ENCODE peak calls at places on chromosomes 13 and 19, in four cellular contexts. R is K562, A is HEK293T, B is HepG2. G is an unnamed sample.

GRCh38 chr13:114019367-114019766 is 45.5 kb upstream of the C13orf46 start:
- DNase-seq in R (peak), A (peak), B (no peak), G (peak)

GRCh38 chr19:47854459-47854858 is 4.6 kb upstream of the TPRX2 start:
- DNase-seq in R (no peak), A (no peak), B (no peak), G (no peak)

GRCh38 chr19:15622991-15623390 is 8.0 kb downstream of the CYP4F8 start:
- DNase-seq in R (no peak), A (no peak), B (no peak), G (no peak)

GRCh38 chr19:30023330-30023729 is 81.3 kb downstream of the URI1 start:
- DNase-seq in R (no peak), A (no peak), B (no peak), G (no peak)

GRCh38 chr19:38467541-38468525 is 34.3 kb downstream of the RYR1 start:
- DNase-seq in R (no peak), A (no peak), B (no peak), G (no peak)

GRCh38 chr13:30026093-30026492 is 175.7 kb upstream of the UBL3 start:
- DNase-seq in R (no peak), A (no peak), B (no peak), G (no peak)

GRCh38 chr13:47639716-47640447 is 361.2 kb downstream of the SUCLA2 start:
- DNase-seq in R (no peak), A (no peak), B (no peak), G (no peak)

GRCh38 chr19:862529-863304 is 3.3 kb downstream of the CFD start:
- DNase-seq in R (peak), A (peak), B (no peak), G (peak)

GRCh38 chr13:97295279-97296182 is 73.4 kb downstream of the MBNL2 start:
- DNase-seq in R (peak), A (no peak), B (no peak), G (no peak)

GRCh38 chr13:113064534-113065405 is 40.8 kb upstream of the F7 start:
- DNase-seq in R (peak), A (no peak), B (no peak), G (no peak)

GRCh38 chr13:111210488-111210887 is 95.4 kb downstream of the ARHGEF7 start:
- DNase-seq in R (no peak), A (no peak), B (no peak), G (no peak)

GRCh38 chr13:71964491-71965108 is 97.6 kb upstream of the DACH1 start:
- DNase-seq in R (no peak), A (no peak), B (no peak), G (no peak)

GRCh38 chr13:92768592-92768991 is 458.0 kb upstream of the GPC6 start:
- DNase-seq in R (no peak), A (no peak), B (no peak), G (no peak)

GRCh38 chr19:12867120-12868099 is 13.8 kb downstream of the DNASE2 start:
- DNase-seq in R (peak), A (peak), B (no peak), G (peak)

GRCh38 chr13:23289917-23290357 is 109.2 kb downstream of the SGCG start:
- DNase-seq in R (no peak), A (no peak), B (no peak), G (no peak)

GRCh38 chr13:113958373-113958772 is 15.5 kb downstream of the C13orf46 start:
- DNase-seq in R (no peak), A (no peak), B (no peak), G (no peak)

GRCh38 chr13:94343243-94343585 is 136.3 kb downstream of the DCT start:
- DNase-seq in R (no peak), A (no peak), B (no peak), G (no peak)

GRCh38 chr13:27043013-27043412 is 128.6 kb downstream of the USP12 start:
- DNase-seq in R (no peak), A (no peak), B (peak), G (no peak)

GRCh38 chr13:51243832-51244231 is 21.6 kb downstream of the FAM124A start:
- DNase-seq in R (no peak), A (no peak), B (no peak), G (peak)

GRCh38 chr13:90792335-90792734 is 555.2 kb upstream of the MIR17HG start:
- DNase-seq in R (no peak), A (no peak), B (no peak), G (no peak)

GRCh38 chr19:58560921-58561320 is 2.5 kb upstream of the UBE2M start:
- DNase-seq in R (no peak), A (no peak), B (no peak), G (no peak)

GRCh38 chr13:32150794-32151193 is 119.2 kb downstream of the FRY start:
- DNase-seq in R (no peak), A (no peak), B (no peak), G (no peak)

GRCh38 chr19:50383307-50383851 is 768 bp upstream of the POLD1 start:
- DNase-seq in R (no peak), A (no peak), B (no peak), G (peak)

GRCh38 chr19:40282920-40283319 is 2.2 kb downstream of the AKT2 start:
- DNase-seq in R (no peak), A (no peak), B (no peak), G (no peak)

GRCh38 chr19:14746891-14747290 is 31.5 kb downstream of the ADGRE2 start:
- DNase-seq in R (no peak), A (no peak), B (no peak), G (no peak)

GRCh38 chr13:91540157-91540736 is 141.8 kb downstream of the GPC5 start:
- DNase-seq in R (peak), A (no peak), B (no peak), G (no peak)

GRCh38 chr13:83881031-83881727 is 1.1 kb downstream of the SLITRK1 start:
- DNase-seq in R (no peak), A (no peak), B (no peak), G (no peak)

DNA sequence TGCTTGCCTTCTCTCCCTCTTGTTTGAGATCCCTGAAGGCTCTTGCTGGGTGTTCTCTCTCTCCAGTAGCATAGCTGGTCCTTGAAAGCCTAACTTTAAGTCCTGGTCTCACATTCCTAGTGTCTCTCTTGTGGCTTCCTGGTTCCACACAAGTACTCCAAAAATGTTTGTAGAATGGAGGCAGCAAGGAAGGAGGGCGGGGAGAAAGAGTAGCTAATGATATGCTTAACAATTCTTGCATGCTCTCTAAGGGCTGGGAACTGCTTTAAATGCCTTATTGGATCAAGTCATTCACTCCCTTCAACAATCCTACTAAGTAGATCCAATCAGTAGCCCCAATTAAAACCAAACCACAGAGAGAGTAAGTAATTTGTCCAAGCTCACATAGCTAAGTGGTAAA is 357.3 kb downstream of the KLF5 start:
- DNase-seq in R (no peak), A (no peak), B (no peak), G (no peak)
- TF ChIP-seq SP1 in R (no peak), A (no peak), B (no peak), G (no peak)

GRCh38 chr13:77916481-77916880 is 2.1 kb downstream of the EDNRB start:
- DNase-seq in R (no peak), A (no peak), B (no peak), G (no peak)

GRCh38 chr13:77915676-77916075 is 3.0 kb downstream of the EDNRB start:
- DNase-seq in R (no peak), A (no peak), B (no peak), G (no peak)

GRCh38 chr13:77919351-77920294 is 992 bp upstream of the EDNRB start:
- DNase-seq in R (no peak), A (peak), B (no peak), G (peak)

DNA sequence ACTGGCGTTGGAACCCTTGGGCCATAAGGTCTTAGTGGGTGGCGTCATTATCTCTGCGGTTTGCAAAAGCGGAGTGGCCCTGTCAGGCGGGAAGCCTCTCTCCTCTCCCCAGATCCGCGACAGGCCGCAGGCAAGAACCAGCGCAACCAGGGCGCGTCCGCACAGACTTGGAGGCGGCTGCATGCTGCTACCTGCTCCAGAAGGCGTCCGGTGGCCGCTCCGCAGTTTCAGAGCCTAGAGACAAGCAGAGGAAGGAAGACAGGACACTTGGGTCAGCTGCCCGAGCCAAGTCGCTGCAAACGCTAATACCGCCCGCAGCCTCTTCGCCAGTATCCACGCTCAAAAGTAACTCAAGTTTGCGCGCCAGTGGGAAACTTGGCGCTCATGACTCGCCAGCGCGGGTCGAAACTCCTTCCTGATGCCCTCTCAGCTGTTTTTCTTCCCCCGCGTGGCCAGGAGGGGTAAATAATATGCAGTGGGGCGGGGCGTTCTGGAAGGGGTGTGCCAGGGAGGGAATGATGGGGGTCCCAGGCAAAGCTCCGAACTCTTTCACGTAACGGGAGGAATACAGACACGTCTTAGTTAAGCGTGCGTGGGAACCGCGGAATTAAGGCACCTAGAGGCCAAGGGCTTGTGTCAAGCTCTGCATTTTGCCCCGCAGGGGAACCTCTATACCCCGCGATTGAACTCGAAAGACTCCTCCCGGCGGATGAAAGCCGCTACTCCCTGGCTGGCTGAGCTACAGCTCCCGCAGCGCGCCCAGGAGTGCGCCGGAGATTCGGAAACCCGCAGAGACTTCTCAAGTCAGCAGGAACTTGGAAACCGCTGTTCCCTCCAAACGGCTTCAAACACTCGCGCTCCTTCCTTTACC is at the start of gene EDNRB:
- DNase-seq in R (no peak), A (peak), B (no peak), G (peak)
- TF ChIP-seq ELF4 in R (no peak), A (no peak), B (no peak), G (no peak)

GRCh38 chr19:55350620-55351315 is 3.8 kb downstream of the COX6B2 start:
- DNase-seq in R (no peak), A (no peak), B (no peak), G (no peak)

GRCh38 chr19:55346725-55347441 is 7.2 kb downstream of the KMT5C start:
- DNase-seq in R (no peak), A (no peak), B (no peak), G (no peak)

GRCh38 chr19:55347442-55348009 is 7.0 kb downstream of the COX6B2 start:
- DNase-seq in R (no peak), A (no peak), B (no peak), G (no peak)

GRCh38 chr19:55345818-55346724 is 6.4 kb downstream of the KMT5C start:
- DNase-seq in R (peak), A (no peak), B (no peak), G (no peak)

DNA sequence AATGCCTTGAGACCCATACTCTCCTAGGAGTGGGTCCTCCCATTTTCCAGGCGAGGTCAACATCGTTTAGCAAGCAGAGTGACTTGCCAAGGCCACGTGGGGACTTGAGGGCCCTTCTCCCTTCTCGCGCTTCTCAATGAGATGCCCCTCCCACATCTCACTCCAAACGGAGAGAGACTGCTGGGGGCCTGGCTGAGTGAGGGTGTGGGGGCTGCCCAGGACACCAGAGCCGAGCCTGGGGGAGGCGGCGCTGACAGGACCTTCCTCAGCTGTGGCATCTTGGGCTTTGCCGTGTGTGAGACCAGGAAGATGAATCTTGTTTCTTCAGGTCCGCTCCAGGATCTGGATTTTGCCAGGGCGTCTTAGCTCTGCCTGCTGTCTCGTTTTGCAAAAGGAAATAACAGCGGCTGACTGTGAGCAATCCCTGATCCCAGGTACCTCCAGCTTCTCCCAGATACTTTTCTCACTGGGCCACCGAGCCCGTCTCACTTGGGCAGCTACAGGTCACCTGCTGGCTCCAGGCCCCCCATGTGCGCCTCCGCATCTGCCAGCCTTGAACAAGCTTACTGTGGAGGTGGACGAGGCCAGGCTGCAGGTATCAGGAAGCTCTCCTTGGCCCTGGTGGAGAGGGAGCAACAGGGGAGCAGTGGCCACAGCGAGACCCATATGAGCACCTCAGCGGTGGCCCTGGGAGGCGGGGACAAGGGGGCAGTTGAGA is 6.0 kb downstream of the COX6B2 start:
- DNase-seq in R (no peak), A (no peak), B (no peak), G (peak)
- TF ChIP-seq SP1 in R (no peak), A (no peak), B (no peak), G (no peak)

GRCh38 chr19:45253396-45254027 is 2.4 kb downstream of the MARK4 start:
- DNase-seq in R (no peak), A (no peak), B (no peak), G (no peak)
- TF ChIP-seq ELF4 in R (no peak), A (no peak), B (no peak), G (no peak)

GRCh38 chr19:4541114-4541805 is 1.4 kb upstream of the LRG1 start:
- DNase-seq in R (no peak), A (no peak), B (no peak), G (no peak)
- TF ChIP-seq SP1 in R (no peak), A (no peak), B (no peak), G (no peak)

G was measured in WTC11.